ENCODE peak calls at places on chromosomes 7 and 10, in ten cellular contexts. X, E, P, S, D, Y, T, W, G and J are unnamed samples.

GRCh38 chr10:24251547-24251946 is 42.6 kb downstream of the KIAA1217 start:
- DNase-seq in X (no peak), E (no peak), P (no peak), S (no peak), D (no peak), Y (no peak), T (peak; percentile 19), W (no peak), G (no peak), J (no peak)

GRCh38 chr7:131424219-131424822 is 96.6 kb downstream of the MKLN1 start:
- DNase-seq in X (peak; percentile 66), E (peak; percentile 7), P (peak; percentile 17), S (no peak), D (peak; percentile 66), Y (no peak), T (no peak), W (peak; percentile 56), G (no peak), J (peak; percentile 19)

GRCh38 chr7:110544199-110544598 is 546.7 kb upstream of the LRRN3 start:
- DNase-seq in X (no peak), E (no peak), P (no peak), S (no peak), D (no peak), Y (no peak), T (no peak), W (peak; percentile 43), G (no peak), J (peak; percentile 58)

GRCh38 chr7:154736389-154736788 is 266.5 kb downstream of the PAXIP1 start:
- DNase-seq in X (no peak), E (no peak), P (no peak), S (no peak), D (no peak), Y (no peak), T (no peak), W (no peak), G (no peak), J (no peak)

GRCh38 chr10:12377891-12378290 is 28.5 kb downstream of the CAMK1D start:
- DNase-seq in X (no peak), E (no peak), P (no peak), S (no peak), D (no peak), Y (no peak), T (no peak), W (no peak), G (no peak), J (no peak)

GRCh38 chr7:79137942-79138341 is 315.5 kb downstream of the MAGI2 start:
- DNase-seq in X (peak; percentile 72), E (no peak), P (no peak), S (no peak), D (peak; percentile 39), Y (no peak), T (no peak), W (peak; percentile 62), G (no peak), J (peak; percentile 72)

GRCh38 chr10:79285315-79286185 is 61.7 kb upstream of the PPIF start:
- DNase-seq in X (no peak), E (no peak), P (no peak), S (no peak), D (no peak), Y (no peak), T (no peak), W (no peak), G (no peak), J (no peak)

GRCh38 chr10:3524086-3524960 is 260.7 kb downstream of the KLF6 start:
- DNase-seq in X (peak; percentile 37), E (no peak), P (no peak), S (no peak), D (no peak), Y (no peak), T (no peak), W (no peak), G (no peak), J (peak; percentile 60)

GRCh38 chr10:122854648-122855047 is 9.0 kb upstream of the CUZD1 start:
- DNase-seq in X (peak; percentile 95), E (no peak), P (no peak), S (no peak), D (peak; percentile 54), Y (no peak), T (no peak), W (peak; percentile 69), G (no peak), J (peak; percentile 93)

GRCh38 chr7:133344275-133344674 is 91.4 kb downstream of the EXOC4 start:
- DNase-seq in X (peak; percentile 32), E (no peak), P (no peak), S (no peak), D (peak; percentile 42), Y (no peak), T (no peak), W (peak; percentile 6), G (no peak), J (no peak)
- TF ChIP-seq CTCF in X (peak; percentile 57), E (peak; percentile 60), P (peak; percentile 59), S (no peak), D (peak; percentile 28), Y (peak; percentile 77), T (peak; percentile 33), W (peak; percentile 58), G (no peak), J (peak; percentile 51)

GRCh38 chr10:29517352-29517923 is 117.3 kb downstream of the SVIL start:
- DNase-seq in X (peak; percentile 41), E (no peak), P (peak; percentile 59), S (no peak), D (peak; percentile 22), Y (peak; percentile 49), T (no peak), W (peak; percentile 38), G (no peak), J (no peak)
- H3K4me3 ChIP-seq in X (no peak overlapping the region), E (no peak overlapping the region), P (no peak overlapping the region), S (no peak overlapping the region), D (no peak overlapping the region), Y (no peak overlapping the region), T (no peak overlapping the region), W (no peak overlapping the region), G (no peak overlapping the region), J (no peak overlapping the region)

GRCh38 chr10:101152316-101152715 is 21.2 kb downstream of the TLX1 start:
- DNase-seq in X (no peak), E (no peak), P (no peak), S (no peak), D (no peak), Y (no peak), T (no peak), W (no peak), G (no peak), J (no peak)
- TF ChIP-seq CTCF in X (no peak), E (no peak), P (no peak), S (no peak), D (no peak), Y (no peak), T (no peak), W (no peak), G (no peak), J (no peak)

GRCh38 chr10:15433850-15434537 is 62.9 kb upstream of the FAM171A1 start:
- DNase-seq in X (peak; percentile 67), E (peak; percentile 36), P (peak; percentile 70), S (no peak), D (peak; percentile 47), Y (peak; percentile 28), T (no peak), W (peak; percentile 71), G (peak; percentile 59), J (peak; percentile 22)
- H3K4me3 ChIP-seq in X (peak overlapping the region; percentile 47), E (peak overlapping the region; percentile 56), P (peak overlapping the region; percentile 21), S (peak overlapping the region; percentile 71), D (peak overlapping the region; percentile 69), Y (peak overlapping the region; percentile 43), T (no peak overlapping the region), W (peak overlapping the region; percentile 41), G (peak overlapping the region; percentile 27), J (peak overlapping the region; percentile 57)

GRCh38 chr7:12683678-12684077 is 3.8 kb upstream of the ARL4A start:
- DNase-seq in X (peak; percentile 41), E (no peak), P (no peak), S (no peak), D (peak; percentile 44), Y (no peak), T (no peak), W (peak; percentile 37), G (no peak), J (peak; percentile 45)
- TF ChIP-seq CTCF in X (peak; percentile 40), E (peak; percentile 54), P (peak; percentile 39), S (no peak), D (peak; percentile 10), Y (peak; percentile 33), T (no peak), W (peak; percentile 12), G (peak; percentile 10), J (no peak)